ENCODE peak calls at places on chromosomes 5 and 9, in six cellular contexts. U is iPS DF 6.9, Q is spleen, X is brain microvascular endothelial cell, J is sigmoid colon, D is neural progenitor cell. W is an unnamed sample.

GRCh38 chr9:73270967-73271722 is 119.5 kb downstream of the ANXA1 start:
- DNase-seq in U (no peak), Q (no peak), X (peak; percentile 73), J (no peak), D (no peak), W (no peak)

GRCh38 chr9:89941875-89942274 is 337.1 kb downstream of the GADD45G start:
- DNase-seq in U (no peak), Q (no peak), X (no peak), J (no peak), D (no peak), W (no peak)

GRCh38 chr5:113493446-113493845 is 5.2 kb upstream of the MCC start:
- DNase-seq in U (no peak), Q (no peak), X (no peak), J (no peak), D (no peak), W (no peak)

GRCh38 chr9:82417501-82417900 is 428.9 kb downstream of the SPATA31D1 start:
- DNase-seq in U (no peak), Q (no peak), X (no peak), J (no peak), D (no peak), W (no peak)

GRCh38 chr5:125537661-125538060 is 791.2 kb upstream of the ZNF608 start:
- DNase-seq in U (no peak), Q (no peak), X (no peak), J (no peak), D (no peak), W (no peak)

GRCh38 chr9:73091909-73092308 is 59.8 kb upstream of the ANXA1 start:
- DNase-seq in U (no peak), Q (no peak), X (no peak), J (no peak), D (no peak), W (no peak)

GRCh38 chr5:91194861-91195460 is 188.2 kb downstream of the ARRDC3 start:
- DNase-seq in U (no peak), Q (no peak), X (no peak), J (no peak), D (no peak), W (no peak)

GRCh38 chr5:151633892-151634291 is 42.8 kb upstream of the FAT2 start:
- DNase-seq in U (no peak), Q (no peak), X (no peak), J (no peak), D (no peak), W (no peak)

GRCh38 chr9:84597131-84597530 is 72.4 kb upstream of the NTRK2 start:
- DNase-seq in U (no peak), Q (no peak), X (no peak), J (no peak), D (no peak), W (no peak)

GRCh38 chr5:39446231-39446630 is 21.5 kb upstream of the DAB2 start:
- DNase-seq in U (no peak), Q (no peak), X (no peak), J (no peak), D (no peak), W (no peak)

GRCh38 chr9:93205045-93205768 is 21.3 kb downstream of the WNK2 start:
- DNase-seq in U (no peak), Q (peak; percentile 76), X (peak; percentile 12), J (peak; percentile 89), D (peak; percentile 80), W (no peak)

GRCh38 chr5:71865665-71866320 is 146.7 kb downstream of the CARTPT start:
- DNase-seq in U (no peak), Q (no peak), X (no peak), J (no peak), D (no peak), W (no peak)

GRCh38 chr5:54821445-54822330 is 163.7 kb downstream of the ESM1 start:
- DNase-seq in U (no peak), Q (no peak), X (no peak), J (no peak), D (no peak), W (no peak)
- H3K27ac ChIP-seq in U (no peak overlapping the region), Q (no peak overlapping the region), X (no peak overlapping the region), J (no peak overlapping the region), D (no peak overlapping the region), W (no peak overlapping the region)

DNA sequence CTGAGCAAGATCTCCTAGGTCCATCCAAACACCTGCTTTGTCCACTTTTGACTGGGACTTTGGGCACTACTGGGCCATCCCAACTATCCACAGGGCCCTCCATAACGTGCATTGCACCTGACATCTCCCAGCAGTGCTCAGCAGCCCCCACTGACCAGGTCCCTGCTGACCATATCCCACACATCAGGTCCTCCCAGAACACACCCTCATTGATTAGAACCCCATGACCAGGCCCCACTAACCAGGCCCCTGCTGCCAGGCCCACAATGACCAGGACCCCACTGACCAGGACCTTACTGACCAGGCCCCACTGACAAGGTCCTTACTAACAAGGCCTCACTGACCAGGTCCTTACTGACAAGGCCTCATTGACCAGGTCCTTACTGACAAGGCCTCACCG is 93.9 kb upstream of the CTSV start:
- DNase-seq in U (no peak), Q (no peak), X (no peak), J (no peak), D (no peak), W (no peak)
- H3K36me3 ChIP-seq in U (peaks cover 32% of the 10 kb centered on the region), Q (no peaks in the 10 kb centered on the region), X (no peaks in the 10 kb centered on the region), J (no peaks in the 10 kb centered on the region), D (no peaks in the 10 kb centered on the region), W (no peaks in the 10 kb centered on the region)

GRCh38 chr5:157564149-157564711 is 11.3 kb downstream of the ADAM19 start:
- DNase-seq in U (no peak), Q (no peak), X (no peak), J (no peak), D (no peak), W (peak; percentile 71)
- H3K27ac ChIP-seq in U (no peak overlapping the region), Q (peak overlapping the region; percentile 64), X (peak overlapping the region; percentile 71), J (peak overlapping the region; percentile 82), D (no peak overlapping the region), W (peak overlapping the region; percentile 10)

GRCh38 chr5:140076788-140077187 is 33.7 kb upstream of the NRG2 start:
- DNase-seq in U (no peak), Q (no peak), X (no peak), J (no peak), D (peak; percentile 11), W (no peak)

GRCh38 chr5:140072812-140073211 is 29.7 kb upstream of the NRG2 start:
- DNase-seq in U (no peak), Q (no peak), X (no peak), J (no peak), D (no peak), W (no peak)

GRCh38 chr5:140073296-140073695 is 30.2 kb upstream of the NRG2 start:
- DNase-seq in U (no peak), Q (no peak), X (no peak), J (no peak), D (no peak), W (peak; percentile 29)

GRCh38 chr5:140076142-140076541 is 33.0 kb upstream of the NRG2 start:
- DNase-seq in U (no peak), Q (no peak), X (no peak), J (no peak), D (no peak), W (no peak)

GRCh38 chr5:140075371-140075770 is 32.3 kb upstream of the NRG2 start:
- DNase-seq in U (no peak), Q (no peak), X (no peak), J (no peak), D (no peak), W (no peak)
- H3K36me3 ChIP-seq in U (no peaks in the 10 kb centered on the region), Q (no peaks in the 10 kb centered on the region), X (no peaks in the 10 kb centered on the region), J (no peaks in the 10 kb centered on the region), D (no peaks in the 10 kb centered on the region), W (no peaks in the 10 kb centered on the region)

GRCh38 chr9:16598316-16598715 is 272.2 kb downstream of the BNC2 start:
- DNase-seq in U (no peak), Q (no peak), X (peak; percentile 40), J (no peak), D (no peak), W (no peak)
- H3K27ac ChIP-seq in U (no peak overlapping the region), Q (no peak overlapping the region), X (no peak overlapping the region), J (no peak overlapping the region), D (no peak overlapping the region), W (no peak overlapping the region)

GRCh38 chr5:36215910-36216309 is 25.8 kb downstream of the NADK2 start:
- DNase-seq in U (no peak), Q (no peak), X (no peak), J (no peak), D (no peak), W (peak; percentile 9)
- H3K36me3 ChIP-seq in U (no peaks in the 10 kb centered on the region), Q (no peaks in the 10 kb centered on the region), X (no peaks in the 10 kb centered on the region), J (peaks cover 84% of the 10 kb centered on the region), D (peaks cover 13% of the 10 kb centered on the region), W (peaks cover 6% of the 10 kb centered on the region)

W was measured in SJSA1.